ENCODE peak calls at places on chromosomes 6 and 20, in nine cellular contexts. One of them, this sample, is unnamed.

GRCh38 chr20:20668639-20669038 is 43.8 kb downstream of the RALGAPA2 start:
- DNase-seq in cardiac muscle cell: peak
- DNase-seq in Peyer's patch: no peak
- DNase-seq in cardiac fibroblast: peak
- DNase-seq in kidney: no peak
- DNase-seq in OCI-LY7: peak
- DNase-seq in upper lobe of left lung: no peak
- DNase-seq in AG04450: no peak
- DNase-seq in RWPE1: no peak
- DNase-seq in this sample: no peak

GRCh38 chr6:87553159-87553765 is 36.5 kb downstream of the RARS2 start:
- DNase-seq in cardiac muscle cell: no peak
- DNase-seq in Peyer's patch: no peak
- DNase-seq in cardiac fibroblast: no peak
- DNase-seq in kidney: no peak
- DNase-seq in OCI-LY7: no peak
- DNase-seq in upper lobe of left lung: no peak
- DNase-seq in AG04450: no peak
- DNase-seq in RWPE1: no peak
- DNase-seq in this sample: no peak

GRCh38 chr6:159002432-159003160 is 2.6 kb upstream of the RSPH3 start:
- DNase-seq in cardiac muscle cell: no peak
- DNase-seq in Peyer's patch: no peak
- DNase-seq in cardiac fibroblast: peak
- DNase-seq in kidney: no peak
- DNase-seq in OCI-LY7: no peak
- DNase-seq in upper lobe of left lung: no peak
- DNase-seq in AG04450: no peak
- DNase-seq in RWPE1: no peak
- DNase-seq in this sample: no peak

GRCh38 chr6:146871613-146872465 is 273.1 kb downstream of the ADGB start:
- DNase-seq in cardiac muscle cell: no peak
- DNase-seq in Peyer's patch: peak
- DNase-seq in cardiac fibroblast: no peak
- DNase-seq in kidney: no peak
- DNase-seq in OCI-LY7: no peak
- DNase-seq in upper lobe of left lung: no peak
- DNase-seq in AG04450: no peak
- DNase-seq in RWPE1: no peak
- DNase-seq in this sample: no peak

GRCh38 chr6:142925575-142926110 is 19.3 kb downstream of the HIVEP2 start:
- DNase-seq in cardiac muscle cell: peak
- DNase-seq in Peyer's patch: no peak
- DNase-seq in cardiac fibroblast: peak
- DNase-seq in kidney: no peak
- DNase-seq in OCI-LY7: no peak
- DNase-seq in upper lobe of left lung: no peak
- DNase-seq in AG04450: no peak
- DNase-seq in RWPE1: no peak
- DNase-seq in this sample: no peak

GRCh38 chr6:42179956-42180335 is 6.8 kb downstream of the GUCA1A start:
- DNase-seq in cardiac muscle cell: no peak
- DNase-seq in Peyer's patch: peak
- DNase-seq in cardiac fibroblast: no peak
- DNase-seq in kidney: no peak
- DNase-seq in OCI-LY7: no peak
- DNase-seq in upper lobe of left lung: no peak
- DNase-seq in AG04450: no peak
- DNase-seq in RWPE1: peak
- DNase-seq in this sample: no peak

GRCh38 chr6:118356054-118356453 is 192.0 kb upstream of the PLN start:
- DNase-seq in cardiac muscle cell: no peak
- DNase-seq in Peyer's patch: no peak
- DNase-seq in cardiac fibroblast: no peak
- DNase-seq in kidney: no peak
- DNase-seq in OCI-LY7: no peak
- DNase-seq in upper lobe of left lung: no peak
- DNase-seq in AG04450: peak
- DNase-seq in RWPE1: no peak
- DNase-seq in this sample: peak

GRCh38 chr20:13868331-13868730 is 83.5 kb downstream of the NDUFAF5 start:
- DNase-seq in cardiac muscle cell: no peak
- DNase-seq in Peyer's patch: no peak
- DNase-seq in cardiac fibroblast: peak
- DNase-seq in kidney: no peak
- DNase-seq in OCI-LY7: no peak
- DNase-seq in upper lobe of left lung: peak
- DNase-seq in AG04450: no peak
- DNase-seq in RWPE1: no peak
- DNase-seq in this sample: peak

GRCh38 chr6:76043690-76044089 is 28.8 kb downstream of the IMPG1 start:
- DNase-seq in cardiac muscle cell: no peak
- DNase-seq in Peyer's patch: no peak
- DNase-seq in cardiac fibroblast: no peak
- DNase-seq in kidney: no peak
- DNase-seq in OCI-LY7: no peak
- DNase-seq in upper lobe of left lung: no peak
- DNase-seq in AG04450: no peak
- DNase-seq in RWPE1: no peak
- DNase-seq in this sample: no peak

GRCh38 chr6:147479857-147480256 is 28.6 kb upstream of the SAMD5 start:
- DNase-seq in cardiac muscle cell: no peak
- DNase-seq in Peyer's patch: no peak
- DNase-seq in cardiac fibroblast: no peak
- DNase-seq in kidney: no peak
- DNase-seq in OCI-LY7: no peak
- DNase-seq in upper lobe of left lung: no peak
- DNase-seq in AG04450: no peak
- DNase-seq in RWPE1: no peak
- DNase-seq in this sample: no peak

GRCh38 chr20:35000311-35000921 is 44.7 kb downstream of the MYH7B start:
- DNase-seq in cardiac muscle cell: no peak
- DNase-seq in Peyer's patch: no peak
- DNase-seq in cardiac fibroblast: no peak
- DNase-seq in kidney: peak
- DNase-seq in OCI-LY7: peak
- DNase-seq in upper lobe of left lung: no peak
- DNase-seq in AG04450: no peak
- DNase-seq in RWPE1: no peak
- DNase-seq in this sample: no peak

GRCh38 chr20:12203399-12203798 is 285.7 kb downstream of the BTBD3 start:
- DNase-seq in cardiac muscle cell: no peak
- DNase-seq in Peyer's patch: no peak
- DNase-seq in cardiac fibroblast: no peak
- DNase-seq in kidney: no peak
- DNase-seq in OCI-LY7: no peak
- DNase-seq in upper lobe of left lung: no peak
- DNase-seq in AG04450: no peak
- DNase-seq in RWPE1: no peak
- DNase-seq in this sample: no peak

GRCh38 chr6:72709436-72709835 is 87.6 kb downstream of the KCNQ5 start:
- DNase-seq in cardiac muscle cell: no peak
- DNase-seq in Peyer's patch: no peak
- DNase-seq in cardiac fibroblast: no peak
- DNase-seq in kidney: no peak
- DNase-seq in OCI-LY7: no peak
- DNase-seq in upper lobe of left lung: no peak
- DNase-seq in AG04450: no peak
- DNase-seq in RWPE1: no peak
- DNase-seq in this sample: peak

GRCh38 chr6:72699142-72699541 is 77.3 kb downstream of the KCNQ5 start:
- DNase-seq in cardiac muscle cell: no peak
- DNase-seq in Peyer's patch: no peak
- DNase-seq in cardiac fibroblast: no peak
- DNase-seq in kidney: no peak
- DNase-seq in OCI-LY7: no peak
- DNase-seq in upper lobe of left lung: no peak
- DNase-seq in AG04450: no peak
- DNase-seq in RWPE1: no peak
- DNase-seq in this sample: no peak

GRCh38 chr6:72703093-72703492 is 81.2 kb downstream of the KCNQ5 start:
- DNase-seq in cardiac muscle cell: no peak
- DNase-seq in Peyer's patch: no peak
- DNase-seq in cardiac fibroblast: no peak
- DNase-seq in kidney: no peak
- DNase-seq in OCI-LY7: no peak
- DNase-seq in upper lobe of left lung: no peak
- DNase-seq in AG04450: no peak
- DNase-seq in RWPE1: no peak
- DNase-seq in this sample: no peak

GRCh38 chr6:72702421-72702820 is 80.6 kb downstream of the KCNQ5 start:
- DNase-seq in cardiac muscle cell: no peak
- DNase-seq in Peyer's patch: no peak
- DNase-seq in cardiac fibroblast: no peak
- DNase-seq in kidney: no peak
- DNase-seq in OCI-LY7: no peak
- DNase-seq in upper lobe of left lung: no peak
- DNase-seq in AG04450: no peak
- DNase-seq in RWPE1: no peak
- DNase-seq in this sample: no peak

GRCh38 chr6:72704979-72705378 is 83.1 kb downstream of the KCNQ5 start:
- DNase-seq in cardiac muscle cell: peak
- DNase-seq in Peyer's patch: no peak
- DNase-seq in cardiac fibroblast: peak
- DNase-seq in kidney: no peak
- DNase-seq in OCI-LY7: no peak
- DNase-seq in upper lobe of left lung: no peak
- DNase-seq in AG04450: no peak
- DNase-seq in RWPE1: no peak
- DNase-seq in this sample: no peak
- TF ChIP-seq CTCF in cardiac muscle cell: no peak
- TF ChIP-seq CTCF in Peyer's patch: no peak
- TF ChIP-seq CTCF in cardiac fibroblast: no peak
- TF ChIP-seq CTCF in kidney: no peak
- TF ChIP-seq CTCF in OCI-LY7: peak
- TF ChIP-seq CTCF in upper lobe of left lung: no peak
- TF ChIP-seq CTCF in AG04450: no peak
- TF ChIP-seq CTCF in RWPE1: no peak
- TF ChIP-seq CTCF in this sample: no peak

GRCh38 chr6:138372711-138373463 is 4.8 kb upstream of the SMIM28 start:
- DNase-seq in cardiac muscle cell: peak
- DNase-seq in Peyer's patch: no peak
- DNase-seq in cardiac fibroblast: peak
- DNase-seq in kidney: no peak
- DNase-seq in OCI-LY7: no peak
- DNase-seq in upper lobe of left lung: no peak
- DNase-seq in AG04450: no peak
- DNase-seq in RWPE1: peak
- DNase-seq in this sample: no peak
- TF ChIP-seq CTCF in cardiac muscle cell: no peak
- TF ChIP-seq CTCF in Peyer's patch: no peak
- TF ChIP-seq CTCF in cardiac fibroblast: peak
- TF ChIP-seq CTCF in kidney: no peak
- TF ChIP-seq CTCF in OCI-LY7: peak
- TF ChIP-seq CTCF in upper lobe of left lung: no peak
- TF ChIP-seq CTCF in AG04450: no peak
- TF ChIP-seq CTCF in RWPE1: no peak
- TF ChIP-seq CTCF in this sample: no peak

GRCh38 chr20:62477669-62478450 is 2.1 kb upstream of the GATA5 start:
- DNase-seq in cardiac muscle cell: no peak
- DNase-seq in Peyer's patch: no peak
- DNase-seq in cardiac fibroblast: no peak
- DNase-seq in kidney: no peak
- DNase-seq in OCI-LY7: peak
- DNase-seq in upper lobe of left lung: no peak
- DNase-seq in AG04450: no peak
- DNase-seq in RWPE1: no peak
- DNase-seq in this sample: no peak
- TF ChIP-seq CTCF in cardiac muscle cell: peak
- TF ChIP-seq CTCF in Peyer's patch: no peak
- TF ChIP-seq CTCF in cardiac fibroblast: no peak
- TF ChIP-seq CTCF in kidney: no peak
- TF ChIP-seq CTCF in OCI-LY7: peak
- TF ChIP-seq CTCF in upper lobe of left lung: no peak
- TF ChIP-seq CTCF in AG04450: no peak
- TF ChIP-seq CTCF in RWPE1: peak
- TF ChIP-seq CTCF in this sample: no peak

GRCh38 chr20:15708984-15709598 is 864.2 kb downstream of the KIF16B start:
- DNase-seq in cardiac muscle cell: peak
- DNase-seq in Peyer's patch: peak
- DNase-seq in cardiac fibroblast: peak
- DNase-seq in kidney: peak
- DNase-seq in OCI-LY7: peak
- DNase-seq in upper lobe of left lung: no peak
- DNase-seq in AG04450: no peak
- DNase-seq in RWPE1: no peak
- DNase-seq in this sample: no peak
- TF ChIP-seq CTCF in cardiac muscle cell: peak
- TF ChIP-seq CTCF in Peyer's patch: peak
- TF ChIP-seq CTCF in cardiac fibroblast: peak
- TF ChIP-seq CTCF in kidney: peak
- TF ChIP-seq CTCF in OCI-LY7: peak
- TF ChIP-seq CTCF in upper lobe of left lung: no peak
- TF ChIP-seq CTCF in AG04450: peak
- TF ChIP-seq CTCF in RWPE1: no peak
- TF ChIP-seq CTCF in this sample: peak

GRCh38 chr20:24783631-24784492 is 165.2 kb upstream of the CST7 start:
- DNase-seq in cardiac muscle cell: no peak
- DNase-seq in Peyer's patch: no peak
- DNase-seq in cardiac fibroblast: no peak
- DNase-seq in kidney: peak
- DNase-seq in OCI-LY7: peak
- DNase-seq in upper lobe of left lung: no peak
- DNase-seq in AG04450: no peak
- DNase-seq in RWPE1: no peak
- DNase-seq in this sample: no peak
- TF ChIP-seq CTCF in cardiac muscle cell: no peak
- TF ChIP-seq CTCF in Peyer's patch: no peak
- TF ChIP-seq CTCF in cardiac fibroblast: no peak
- TF ChIP-seq CTCF in kidney: peak
- TF ChIP-seq CTCF in OCI-LY7: peak
- TF ChIP-seq CTCF in upper lobe of left lung: no peak
- TF ChIP-seq CTCF in AG04450: no peak
- TF ChIP-seq CTCF in RWPE1: no peak
- TF ChIP-seq CTCF in this sample: no peak

GRCh38 chr6:24887520-24887919 is 48.2 kb downstream of the RIPOR2 start:
- DNase-seq in cardiac muscle cell: no peak
- DNase-seq in Peyer's patch: no peak
- DNase-seq in cardiac fibroblast: no peak
- DNase-seq in kidney: no peak
- DNase-seq in OCI-LY7: no peak
- DNase-seq in upper lobe of left lung: no peak
- DNase-seq in AG04450: no peak
- DNase-seq in RWPE1: no peak
- DNase-seq in this sample: no peak

GRCh38 chr6:24890471-24890870 is 45.3 kb downstream of the RIPOR2 start:
- DNase-seq in cardiac muscle cell: no peak
- DNase-seq in Peyer's patch: no peak
- DNase-seq in cardiac fibroblast: no peak
- DNase-seq in kidney: no peak
- DNase-seq in OCI-LY7: no peak
- DNase-seq in upper lobe of left lung: no peak
- DNase-seq in AG04450: no peak
- DNase-seq in RWPE1: no peak
- DNase-seq in this sample: no peak

GRCh38 chr6:24891004-24891403 is 44.8 kb downstream of the RIPOR2 start:
- DNase-seq in cardiac muscle cell: no peak
- DNase-seq in Peyer's patch: no peak
- DNase-seq in cardiac fibroblast: no peak
- DNase-seq in kidney: no peak
- DNase-seq in OCI-LY7: peak
- DNase-seq in upper lobe of left lung: no peak
- DNase-seq in AG04450: no peak
- DNase-seq in RWPE1: no peak
- DNase-seq in this sample: no peak

GRCh38 chr6:24893342-24893850 is 42.4 kb downstream of the RIPOR2 start:
- DNase-seq in cardiac muscle cell: no peak
- DNase-seq in Peyer's patch: no peak
- DNase-seq in cardiac fibroblast: no peak
- DNase-seq in kidney: no peak
- DNase-seq in OCI-LY7: no peak
- DNase-seq in upper lobe of left lung: no peak
- DNase-seq in AG04450: no peak
- DNase-seq in RWPE1: no peak
- DNase-seq in this sample: no peak

GRCh38 chr6:24888967-24889366 is 46.8 kb downstream of the RIPOR2 start:
- DNase-seq in cardiac muscle cell: no peak
- DNase-seq in Peyer's patch: no peak
- DNase-seq in cardiac fibroblast: no peak
- DNase-seq in kidney: no peak
- DNase-seq in OCI-LY7: peak
- DNase-seq in upper lobe of left lung: no peak
- DNase-seq in AG04450: no peak
- DNase-seq in RWPE1: no peak
- DNase-seq in this sample: no peak
- TF ChIP-seq CTCF in cardiac muscle cell: no peak
- TF ChIP-seq CTCF in Peyer's patch: no peak
- TF ChIP-seq CTCF in cardiac fibroblast: no peak
- TF ChIP-seq CTCF in kidney: no peak
- TF ChIP-seq CTCF in OCI-LY7: peak
- TF ChIP-seq CTCF in upper lobe of left lung: no peak
- TF ChIP-seq CTCF in AG04450: no peak
- TF ChIP-seq CTCF in RWPE1: no peak
- TF ChIP-seq CTCF in this sample: no peak

This sample was measured in AG09319.